ENCODE peak calls at places on chromosomes 11 and 22, in ten cellular contexts. K is neural progenitor cell; N is SK-N-SH; Y is A673; B is CD8-positive, alpha-beta T cell; A is OCI-LY7; V is prostate gland; R is aorta; Z is IMR-90; L is left ventricle myocardium inferior. E is an unnamed sample.

GRCh38 chr11:70141490-70142014 is 61.5 kb upstream of the FADD start:
- DNase-seq in B (no peak), A (no peak), R (no peak), K (peak; percentile 87), V (no peak), Z (no peak), N (no peak), Y (peak; percentile 95), L (no peak), E (no peak)

GRCh38 chr11:69949327-69949726 is 128.8 kb upstream of the ANO1 start:
- DNase-seq in N (no peak), Z (peak; percentile 95), A (no peak), R (peak; percentile 79), Y (no peak), B (no peak), V (no peak), L (peak; percentile 15), K (no peak), E (peak; percentile 89)

GRCh38 chr11:58774164-58774593 is 42.4 kb upstream of the GLYAT start:
- DNase-seq in Y (no peak), Z (no peak), V (no peak), K (no peak), B (no peak), L (no peak), R (no peak), N (no peak), A (no peak), E (no peak)

GRCh38 chr11:75655619-75656018 is 13.2 kb downstream of the MAP6 start:
- DNase-seq in L (no peak), Y (no peak), R (no peak), A (no peak), N (no peak), K (no peak), B (no peak), Z (peak; percentile 55), V (no peak), E (no peak)

GRCh38 chr11:133500936-133501335 is 31.4 kb downstream of the OPCML start:
- DNase-seq in K (no peak), Y (no peak), B (no peak), A (no peak), N (no peak), L (no peak), Z (no peak), V (no peak), R (no peak), E (no peak)

GRCh38 chr11:79956061-79956460 is 515.2 kb upstream of the TENM4 start:
- DNase-seq in A (no peak), Y (no peak), K (no peak), B (no peak), Z (no peak), N (no peak), V (no peak), L (no peak), R (no peak), E (no peak)

GRCh38 chr22:35844886-35845285 is 127.2 kb downstream of the APOL5 start:
- DNase-seq in B (no peak), V (no peak), K (no peak), A (no peak), Z (no peak), R (no peak), L (no peak), N (no peak), Y (no peak), E (no peak)

GRCh38 chr11:64566042-64566914 is 24.7 kb upstream of the SLC22A12 start:
- DNase-seq in Y (peak; percentile 88), Z (peak; percentile 65), N (peak; percentile 90), R (no peak), L (no peak), A (peak; percentile 72), V (peak; percentile 77), K (peak; percentile 83), B (no peak), E (peak; percentile 59)

GRCh38 chr22:45120931-45121330 is 42.8 kb upstream of the NUP50 start:
- DNase-seq in N (no peak), B (no peak), Z (peak; percentile 54), V (no peak), A (no peak), R (no peak), K (no peak), Y (no peak), L (no peak), E (no peak)

GRCh38 chr11:78684377-78684776 is 109.7 kb upstream of the NARS2 start:
- DNase-seq in R (no peak), A (no peak), K (peak; percentile 59), B (no peak), V (no peak), N (no peak), Y (peak; percentile 10), Z (peak; percentile 11), L (no peak), E (no peak)

GRCh38 chr11:62832346-62833234 is at the start of gene TEX54:
- DNase-seq in K (no peak), A (no peak), Y (no peak), V (peak; percentile 21), Z (peak; percentile 22), L (no peak), B (no peak), R (peak; percentile 56), N (no peak), E (no peak)

GRCh38 chr11:87473174-87473573 is 435.4 kb downstream of the TMEM135 start:
- DNase-seq in R (no peak), Y (peak; percentile 26), N (no peak), B (no peak), K (no peak), L (peak; percentile 15), V (no peak), Z (peak; percentile 97), A (no peak), E (peak; percentile 86)

GRCh38 chr11:74538680-74539079 is 45.2 kb upstream of the LIPT2 start:
- DNase-seq in L (no peak), K (peak; percentile 10), B (no peak), A (no peak), R (no peak), V (no peak), Z (no peak), N (peak; percentile 53), Y (peak; percentile 46), E (no peak)
- H3K4me3 ChIP-seq in L (no peak overlapping the region), K (no peak overlapping the region), B (no peak overlapping the region), A (no peak overlapping the region), R (no peak overlapping the region), V (no peak overlapping the region), Z (no peak overlapping the region), N (no peak overlapping the region), Y (no peak overlapping the region), E (no peak overlapping the region)

GRCh38 chr11:119019996-119020395 is 1.4 kb downstream of the TRAPPC4 start:
- DNase-seq in A (no peak), B (no peak), Z (no peak), L (no peak), K (no peak), R (no peak), Y (no peak), V (no peak), N (no peak), E (no peak)
- H3K36me3 ChIP-seq in A (peaks cover 82% of the 10 kb centered on the region), B (peaks cover 37% of the 10 kb centered on the region), Z (peaks cover 37% of the 10 kb centered on the region), L (peaks cover 58% of the 10 kb centered on the region), K (peaks cover 5% of the 10 kb centered on the region), R (no peaks in the 10 kb centered on the region), Y (peaks cover 65% of the 10 kb centered on the region), V (peaks cover 7% of the 10 kb centered on the region), N (peaks cover 48% of the 10 kb centered on the region), E (no peaks in the 10 kb centered on the region)

GRCh38 chr11:14972581-14973490 is 685 bp upstream of the CALCA start:
- DNase-seq in B (no peak), K (peak; percentile 15), Z (no peak), N (peak; percentile 37), Y (no peak), R (no peak), V (no peak), L (no peak), A (peak; percentile 6), E (no peak)

GRCh38 chr11:14977481-14977880 is 5.3 kb upstream of the CALCA start:
- DNase-seq in L (no peak), Y (no peak), B (no peak), N (no peak), R (no peak), Z (no peak), V (no peak), A (no peak), K (no peak), E (no peak)

GRCh38 chr11:14974021-14974698 is 2.0 kb upstream of the CALCA start:
- DNase-seq in L (no peak), B (no peak), V (no peak), Y (no peak), A (no peak), Z (no peak), N (peak; percentile 68), K (peak; percentile 78), R (no peak), E (no peak)

GRCh38 chr11:14973621-14974020 is 1.5 kb upstream of the CALCA start:
- DNase-seq in A (no peak), N (peak; percentile 65), V (no peak), Z (peak; percentile 4), L (no peak), Y (peak; percentile 21), R (peak; percentile 45), K (peak; percentile 65), B (no peak), E (no peak)

DNA sequence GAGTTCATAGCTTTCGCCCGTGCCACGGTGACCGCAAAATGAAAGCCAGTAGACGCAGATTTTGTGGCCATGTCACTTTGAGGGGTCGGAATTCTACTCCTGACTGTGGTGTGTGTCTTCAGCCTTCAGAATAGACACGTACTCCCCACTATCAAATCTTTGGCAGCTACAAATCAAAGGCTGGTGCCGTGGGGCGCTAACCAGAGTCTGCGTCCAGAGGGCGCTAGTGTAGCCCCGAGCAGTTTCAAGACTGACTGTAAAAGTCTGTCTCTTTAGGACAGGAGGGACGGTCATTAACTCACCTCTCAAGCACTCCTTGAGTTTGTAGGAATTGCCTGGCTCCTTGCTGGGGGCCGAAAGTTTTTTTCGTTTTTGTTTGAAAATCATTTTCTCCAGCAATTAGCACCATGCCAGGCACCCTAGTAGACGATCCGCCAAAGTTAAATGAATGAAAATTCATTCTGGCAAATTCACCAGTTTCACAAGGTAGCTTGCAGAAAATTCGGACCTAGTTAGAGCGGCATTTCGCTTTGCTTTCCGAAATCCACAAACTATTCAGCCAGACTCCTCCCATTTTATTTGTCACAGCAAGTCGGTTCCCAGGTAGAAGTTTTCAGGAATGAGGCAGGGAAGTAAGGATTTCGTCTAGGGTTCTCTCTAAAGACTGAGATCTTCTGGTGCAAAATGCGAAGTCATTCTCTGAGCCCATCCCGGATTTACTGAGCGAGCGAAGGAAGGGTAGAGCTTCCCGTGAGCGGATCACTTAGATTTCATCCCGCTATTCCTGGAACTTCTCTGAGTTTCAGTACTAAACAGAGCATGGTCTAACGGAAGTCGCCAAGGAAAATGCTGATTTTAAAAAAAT is 2.8 kb upstream of the CALCA start:
- DNase-seq in Z (peak; percentile 20), V (no peak), Y (no peak), N (peak; percentile 65), R (peak; percentile 62), K (peak; percentile 84), L (peak; percentile 22), A (peak; percentile 40), B (peak; percentile 57), E (no peak)
- H3K4me3 ChIP-seq in Z (no peak overlapping the region), V (no peak overlapping the region), Y (no peak overlapping the region), N (peak overlapping the region; percentile 33), R (peak overlapping the region; percentile 10), K (peak overlapping the region; percentile 46), L (peak overlapping the region; percentile 58), A (no peak overlapping the region), B (peak overlapping the region; percentile 59), E (peak overlapping the region; percentile 11)

DNA sequence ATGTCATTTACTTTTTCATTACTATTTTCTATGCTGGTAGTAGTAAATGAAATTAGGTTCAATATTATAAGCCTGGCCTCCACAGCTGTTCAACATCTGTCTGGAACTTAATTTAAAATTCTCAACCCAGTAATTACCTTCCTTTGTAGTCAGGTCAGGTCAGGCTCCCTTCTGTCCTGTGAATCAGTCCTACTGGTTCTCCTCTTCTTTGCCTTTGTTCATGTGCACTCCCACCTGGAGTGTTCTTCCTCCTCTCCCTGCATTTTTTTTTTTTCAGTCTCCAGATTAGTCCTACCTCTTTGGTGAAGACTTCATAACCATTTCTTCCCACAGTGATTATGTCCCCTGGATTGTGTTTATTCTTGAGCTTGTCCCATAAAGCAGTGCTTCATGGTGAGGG is 67.9 kb downstream of the DKK3 start:
- DNase-seq in Z (no peak), A (no peak), Y (no peak), V (no peak), L (no peak), R (no peak), N (no peak), B (no peak), K (peak; percentile 55), E (no peak)
- H3K36me3 ChIP-seq in Z (peaks cover 19% of the 10 kb centered on the region), A (peaks cover 79% of the 10 kb centered on the region), Y (peaks cover 38% of the 10 kb centered on the region), V (no peaks in the 10 kb centered on the region), L (peaks cover 85% of the 10 kb centered on the region), R (peaks cover 1% of the 10 kb centered on the region), N (peaks cover 83% of the 10 kb centered on the region), B (peaks cover 31% of the 10 kb centered on the region), K (peaks cover 14% of the 10 kb centered on the region), E (peaks cover 1% of the 10 kb centered on the region)

E was measured in kidney epithelial cell.